ENCODE peak calls at places on chromosomes 6 and 20, in nine cellular contexts. One of them, this sample, is unnamed.

GRCh38 chr6:34154668-34155447 is 9.0 kb upstream of the GRM4 start:
- DNase-seq in OCI-LY7: peak; percentile 74
- DNase-seq in thyroid gland: peak; percentile 53
- DNase-seq in CD8-positive, alpha-beta T cell: peak; percentile 61
- DNase-seq in ovary: peak; percentile 51
- DNase-seq in lung: no peak
- DNase-seq in brain microvascular endothelial cell: peak; percentile 21
- DNase-seq in heart left ventricle: peak; percentile 31
- DNase-seq in body of pancreas: peak; percentile 47
- DNase-seq in this sample: peak; percentile 70

GRCh38 chr6:33199687-33200233 is 705 bp downstream of the RXRB start:
- DNase-seq in OCI-LY7: peak; percentile 82
- DNase-seq in thyroid gland: peak; percentile 61
- DNase-seq in CD8-positive, alpha-beta T cell: peak; percentile 56
- DNase-seq in ovary: no peak
- DNase-seq in lung: peak; percentile 79
- DNase-seq in brain microvascular endothelial cell: peak; percentile 31
- DNase-seq in heart left ventricle: no peak
- DNase-seq in body of pancreas: peak; percentile 80
- DNase-seq in this sample: peak; percentile 83

GRCh38 chr20:62368629-62369507 is 1.8 kb upstream of the LAMA5 start:
- DNase-seq in OCI-LY7: no peak
- DNase-seq in thyroid gland: peak; percentile 80
- DNase-seq in CD8-positive, alpha-beta T cell: no peak
- DNase-seq in ovary: no peak
- DNase-seq in lung: peak; percentile 72
- DNase-seq in brain microvascular endothelial cell: no peak
- DNase-seq in heart left ventricle: peak; percentile 51
- DNase-seq in body of pancreas: peak; percentile 54
- DNase-seq in this sample: no peak

GRCh38 chr20:5677389-5677788 is 72.8 kb upstream of the SHLD1 start:
- DNase-seq in OCI-LY7: no peak
- DNase-seq in thyroid gland: no peak
- DNase-seq in CD8-positive, alpha-beta T cell: no peak
- DNase-seq in ovary: no peak
- DNase-seq in lung: no peak
- DNase-seq in brain microvascular endothelial cell: no peak
- DNase-seq in heart left ventricle: no peak
- DNase-seq in body of pancreas: no peak
- DNase-seq in this sample: no peak

GRCh38 chr6:121760640-121761213 is 325.3 kb downstream of the GJA1 start:
- DNase-seq in OCI-LY7: no peak
- DNase-seq in thyroid gland: no peak
- DNase-seq in CD8-positive, alpha-beta T cell: no peak
- DNase-seq in ovary: no peak
- DNase-seq in lung: no peak
- DNase-seq in brain microvascular endothelial cell: no peak
- DNase-seq in heart left ventricle: no peak
- DNase-seq in body of pancreas: no peak
- DNase-seq in this sample: no peak

GRCh38 chr6:120735641-120736040 is 598.6 kb downstream of the TBC1D32 start:
- DNase-seq in OCI-LY7: no peak
- DNase-seq in thyroid gland: no peak
- DNase-seq in CD8-positive, alpha-beta T cell: no peak
- DNase-seq in ovary: no peak
- DNase-seq in lung: no peak
- DNase-seq in brain microvascular endothelial cell: peak; percentile 20
- DNase-seq in heart left ventricle: no peak
- DNase-seq in body of pancreas: no peak
- DNase-seq in this sample: no peak

GRCh38 chr6:144110210-144110609 is 14.8 kb upstream of the SF3B5 start:
- DNase-seq in OCI-LY7: no peak
- DNase-seq in thyroid gland: peak; percentile 28
- DNase-seq in CD8-positive, alpha-beta T cell: no peak
- DNase-seq in ovary: no peak
- DNase-seq in lung: peak; percentile 34
- DNase-seq in brain microvascular endothelial cell: no peak
- DNase-seq in heart left ventricle: no peak
- DNase-seq in body of pancreas: no peak
- DNase-seq in this sample: no peak

GRCh38 chr6:69771158-69771906 is 25.5 kb downstream of the LMBRD1 start:
- DNase-seq in OCI-LY7: no peak
- DNase-seq in thyroid gland: no peak
- DNase-seq in CD8-positive, alpha-beta T cell: no peak
- DNase-seq in ovary: no peak
- DNase-seq in lung: no peak
- DNase-seq in brain microvascular endothelial cell: peak; percentile 14
- DNase-seq in heart left ventricle: no peak
- DNase-seq in body of pancreas: no peak
- DNase-seq in this sample: no peak

GRCh38 chr6:43929511-43929910 is 159.5 kb downstream of the VEGFA start:
- DNase-seq in OCI-LY7: no peak
- DNase-seq in thyroid gland: no peak
- DNase-seq in CD8-positive, alpha-beta T cell: no peak
- DNase-seq in ovary: no peak
- DNase-seq in lung: no peak
- DNase-seq in brain microvascular endothelial cell: no peak
- DNase-seq in heart left ventricle: no peak
- DNase-seq in body of pancreas: no peak
- DNase-seq in this sample: no peak

GRCh38 chr6:939047-939363 is 246.1 kb upstream of the EXOC2 start:
- DNase-seq in OCI-LY7: no peak
- DNase-seq in thyroid gland: peak; percentile 5
- DNase-seq in CD8-positive, alpha-beta T cell: no peak
- DNase-seq in ovary: no peak
- DNase-seq in lung: no peak
- DNase-seq in brain microvascular endothelial cell: no peak
- DNase-seq in heart left ventricle: no peak
- DNase-seq in body of pancreas: no peak
- DNase-seq in this sample: no peak

GRCh38 chr20:40931348-40932044 is 97.1 kb upstream of the TOP1 start:
- DNase-seq in OCI-LY7: peak; percentile 92
- DNase-seq in thyroid gland: no peak
- DNase-seq in CD8-positive, alpha-beta T cell: no peak
- DNase-seq in ovary: no peak
- DNase-seq in lung: no peak
- DNase-seq in brain microvascular endothelial cell: no peak
- DNase-seq in heart left ventricle: no peak
- DNase-seq in body of pancreas: no peak
- DNase-seq in this sample: no peak
- H3K27ac ChIP-seq in OCI-LY7: peak overlapping the region; percentile 96
- H3K27ac ChIP-seq in thyroid gland: no peak overlapping the region
- H3K27ac ChIP-seq in CD8-positive, alpha-beta T cell: no peak overlapping the region
- H3K27ac ChIP-seq in ovary: no peak overlapping the region
- H3K27ac ChIP-seq in lung: no peak overlapping the region
- H3K27ac ChIP-seq in brain microvascular endothelial cell: no peak overlapping the region
- H3K27ac ChIP-seq in heart left ventricle: no peak overlapping the region
- H3K27ac ChIP-seq in body of pancreas: no peak overlapping the region
- H3K27ac ChIP-seq in this sample: no peak overlapping the region

DNA sequence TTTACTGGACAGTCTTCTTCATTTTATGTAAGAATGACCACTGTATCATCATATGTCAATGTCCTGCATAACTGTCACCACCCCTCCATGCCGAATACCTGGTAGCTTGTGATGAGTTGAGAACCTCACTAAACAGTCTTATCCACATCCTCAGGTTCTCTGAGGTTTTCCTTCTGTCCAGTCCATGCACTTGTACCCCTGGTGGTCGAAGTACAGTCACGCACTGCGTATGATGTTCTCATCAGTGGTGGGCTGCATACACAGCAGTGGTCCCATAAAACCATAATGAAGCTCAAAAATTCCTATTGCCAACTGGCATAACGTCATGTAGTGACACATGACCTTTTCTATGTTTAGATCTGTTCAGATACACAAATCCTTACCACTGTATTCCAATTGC is 31.2 kb upstream of the SDCBP2 start:
- DNase-seq in OCI-LY7: no peak
- DNase-seq in thyroid gland: no peak
- DNase-seq in CD8-positive, alpha-beta T cell: no peak
- DNase-seq in ovary: no peak
- DNase-seq in lung: no peak
- DNase-seq in brain microvascular endothelial cell: no peak
- DNase-seq in heart left ventricle: no peak
- DNase-seq in body of pancreas: no peak
- DNase-seq in this sample: no peak
- TF ChIP-seq CTCF in OCI-LY7: no peak
- TF ChIP-seq CTCF in thyroid gland: no peak
- TF ChIP-seq CTCF in CD8-positive, alpha-beta T cell: no peak
- TF ChIP-seq CTCF in ovary: no peak
- TF ChIP-seq CTCF in lung: no peak
- TF ChIP-seq CTCF in brain microvascular endothelial cell: peak; percentile 39
- TF ChIP-seq CTCF in heart left ventricle: no peak
- TF ChIP-seq CTCF in body of pancreas: no peak
- TF ChIP-seq CTCF in this sample: no peak

DNA sequence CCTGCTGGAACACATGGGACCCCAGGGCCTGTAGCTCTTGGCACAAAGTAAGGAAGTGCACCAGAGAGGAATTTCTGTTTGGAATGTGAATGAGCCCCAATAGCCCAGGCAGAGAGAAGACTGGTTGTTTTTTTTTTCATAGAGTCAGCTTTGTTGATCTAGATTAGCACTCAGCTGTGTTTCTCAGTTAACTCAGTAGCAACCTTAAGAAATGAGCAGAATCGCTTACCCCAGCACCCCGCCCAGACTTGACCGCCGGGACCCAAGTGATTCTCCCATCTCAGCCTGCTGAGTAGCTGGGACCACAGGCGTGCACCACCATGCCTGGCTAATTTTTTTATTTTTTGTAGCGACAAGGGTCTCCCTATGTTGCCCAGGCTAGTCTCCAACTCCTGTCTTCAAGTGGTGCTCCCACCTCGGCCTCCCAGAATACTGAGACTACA is 2.8 kb downstream of the MGME1 start:
- DNase-seq in OCI-LY7: no peak
- DNase-seq in thyroid gland: peak; percentile 75
- DNase-seq in CD8-positive, alpha-beta T cell: no peak
- DNase-seq in ovary: no peak
- DNase-seq in lung: no peak
- DNase-seq in brain microvascular endothelial cell: peak; percentile 51
- DNase-seq in heart left ventricle: no peak
- DNase-seq in body of pancreas: no peak
- DNase-seq in this sample: no peak
- H3K27ac ChIP-seq in OCI-LY7: peak overlapping the region; percentile 95
- H3K27ac ChIP-seq in thyroid gland: peak overlapping the region; percentile 98
- H3K27ac ChIP-seq in CD8-positive, alpha-beta T cell: no peak overlapping the region
- H3K27ac ChIP-seq in ovary: no peak overlapping the region
- H3K27ac ChIP-seq in lung: peak overlapping the region; percentile 68
- H3K27ac ChIP-seq in brain microvascular endothelial cell: peak overlapping the region; percentile 38
- H3K27ac ChIP-seq in heart left ventricle: peak overlapping the region; percentile 96
- H3K27ac ChIP-seq in body of pancreas: peak overlapping the region; percentile 12
- H3K27ac ChIP-seq in this sample: no peak overlapping the region

GRCh38 chr6:28896505-28897392 is 27.0 kb downstream of the TRIM27 start:
- DNase-seq in OCI-LY7: peak; percentile 79
- DNase-seq in thyroid gland: peak; percentile 76
- DNase-seq in CD8-positive, alpha-beta T cell: peak; percentile 32
- DNase-seq in ovary: peak; percentile 64
- DNase-seq in lung: peak; percentile 55
- DNase-seq in brain microvascular endothelial cell: peak; percentile 45
- DNase-seq in heart left ventricle: peak; percentile 42
- DNase-seq in body of pancreas: peak; percentile 61
- DNase-seq in this sample: peak; percentile 70
- TF ChIP-seq CTCF in OCI-LY7: peak; percentile 61
- TF ChIP-seq CTCF in thyroid gland: peak; percentile 22
- TF ChIP-seq CTCF in CD8-positive, alpha-beta T cell: peak; percentile 26
- TF ChIP-seq CTCF in ovary: peak; percentile 32
- TF ChIP-seq CTCF in lung: no peak
- TF ChIP-seq CTCF in brain microvascular endothelial cell: peak; percentile 47
- TF ChIP-seq CTCF in heart left ventricle: peak; percentile 39
- TF ChIP-seq CTCF in body of pancreas: no peak
- TF ChIP-seq CTCF in this sample: no peak

GRCh38 chr6:28587746-28588075 is 62.0 kb downstream of the GPX5 start:
- DNase-seq in OCI-LY7: no peak
- DNase-seq in thyroid gland: no peak
- DNase-seq in CD8-positive, alpha-beta T cell: no peak
- DNase-seq in ovary: no peak
- DNase-seq in lung: no peak
- DNase-seq in brain microvascular endothelial cell: peak; percentile 40
- DNase-seq in heart left ventricle: no peak
- DNase-seq in body of pancreas: no peak
- DNase-seq in this sample: no peak

GRCh38 chr6:28585335-28585734 is 59.7 kb downstream of the GPX5 start:
- DNase-seq in OCI-LY7: no peak
- DNase-seq in thyroid gland: no peak
- DNase-seq in CD8-positive, alpha-beta T cell: no peak
- DNase-seq in ovary: no peak
- DNase-seq in lung: no peak
- DNase-seq in brain microvascular endothelial cell: peak; percentile 77
- DNase-seq in heart left ventricle: no peak
- DNase-seq in body of pancreas: no peak
- DNase-seq in this sample: peak; percentile 59

GRCh38 chr6:28586273-28586672 is 60.6 kb downstream of the GPX5 start:
- DNase-seq in OCI-LY7: no peak
- DNase-seq in thyroid gland: no peak
- DNase-seq in CD8-positive, alpha-beta T cell: no peak
- DNase-seq in ovary: no peak
- DNase-seq in lung: no peak
- DNase-seq in brain microvascular endothelial cell: no peak
- DNase-seq in heart left ventricle: no peak
- DNase-seq in body of pancreas: no peak
- DNase-seq in this sample: peak; percentile 52

GRCh38 chr6:28589234-28589951 is 63.7 kb downstream of the GPX5 start:
- DNase-seq in OCI-LY7: peak; percentile 8
- DNase-seq in thyroid gland: peak; percentile 29
- DNase-seq in CD8-positive, alpha-beta T cell: no peak
- DNase-seq in ovary: peak; percentile 55
- DNase-seq in lung: peak; percentile 53
- DNase-seq in brain microvascular endothelial cell: peak; percentile 98
- DNase-seq in heart left ventricle: no peak
- DNase-seq in body of pancreas: peak; percentile 42
- DNase-seq in this sample: peak; percentile 56

DNA sequence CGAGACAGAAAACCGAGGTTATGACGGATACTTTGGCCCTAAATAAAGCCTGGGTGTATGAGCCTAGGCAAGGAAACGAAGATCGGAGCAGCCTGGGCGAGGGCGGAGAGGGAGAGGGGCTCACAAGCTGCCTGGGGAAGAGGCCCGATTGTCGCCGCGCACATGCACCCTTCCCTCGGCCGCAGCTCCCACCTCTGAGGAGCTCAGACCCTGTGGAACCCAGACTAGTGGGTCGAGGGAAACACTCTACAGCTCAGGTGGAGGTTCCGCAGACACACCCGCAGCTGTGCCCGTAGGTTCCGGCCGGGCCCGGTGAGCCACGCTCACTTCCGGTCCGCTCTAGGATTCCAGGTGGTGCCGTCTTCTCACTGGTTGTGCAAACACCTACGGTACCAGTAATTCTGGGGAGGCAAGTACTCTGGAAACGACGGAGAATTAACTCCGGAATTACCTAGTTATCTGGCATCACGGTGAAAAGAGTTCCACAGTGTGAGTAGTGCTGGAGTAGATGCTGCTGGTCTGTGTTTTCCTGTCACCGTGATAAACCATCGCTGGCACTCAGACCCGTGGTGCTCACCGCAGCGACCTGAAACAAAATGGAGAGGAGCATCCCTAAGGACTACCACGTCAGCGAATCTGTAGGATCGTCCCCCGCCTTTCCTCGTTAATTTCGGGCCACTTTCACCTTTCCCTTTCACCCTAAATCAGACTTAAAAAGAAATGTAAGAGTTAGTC is 61.5 kb downstream of the GPX5 start:
- DNase-seq in OCI-LY7: no peak
- DNase-seq in thyroid gland: peak; percentile 84
- DNase-seq in CD8-positive, alpha-beta T cell: peak; percentile 47
- DNase-seq in ovary: peak; percentile 72
- DNase-seq in lung: peak; percentile 80
- DNase-seq in brain microvascular endothelial cell: peak; percentile 47
- DNase-seq in heart left ventricle: peak; percentile 19
- DNase-seq in body of pancreas: peak; percentile 85
- DNase-seq in this sample: peak; percentile 92
- H3K27ac ChIP-seq in OCI-LY7: no peak overlapping the region
- H3K27ac ChIP-seq in thyroid gland: no peak overlapping the region
- H3K27ac ChIP-seq in CD8-positive, alpha-beta T cell: no peak overlapping the region
- H3K27ac ChIP-seq in ovary: no peak overlapping the region
- H3K27ac ChIP-seq in lung: peak overlapping the region; percentile 50
- H3K27ac ChIP-seq in brain microvascular endothelial cell: no peak overlapping the region
- H3K27ac ChIP-seq in heart left ventricle: no peak overlapping the region
- H3K27ac ChIP-seq in body of pancreas: peak overlapping the region; percentile 57
- H3K27ac ChIP-seq in this sample: peak overlapping the region; percentile 82

This sample was measured in testis.